ENCODE peak calls at places on chromosomes 7 and 10, in four cellular contexts. B is HepG2, R is IMR-90, N is K562. X is an unnamed sample.

GRCh38 chr7:38383281-38383680 is 109.8 kb upstream of the TARP start:
- DNase-seq in N (no peak), B (no peak), R (no peak), X (no peak)

GRCh38 chr10:131621784-131622624 is 278.8 kb upstream of the PPP2R2D start:
- DNase-seq in N (no peak), B (no peak), R (no peak), X (peak)

GRCh38 chr10:123530166-123530870 is 135.8 kb upstream of the GPR26 start:
- DNase-seq in B (no peak), R (no peak), N (no peak), X (no peak)

GRCh38 chr7:92797693-92798092 is 38.7 kb downstream of the CDK6 start:
- DNase-seq in B (no peak), R (peak), N (no peak), X (peak)

GRCh38 chr7:147509052-147509480 is 1081.5 kb upstream of the C7orf33 start:
- DNase-seq in B (no peak), N (no peak), R (peak), X (no peak)

GRCh38 chr10:91653214-91653875 is 20.5 kb upstream of the PPP1R3C start:
- DNase-seq in B (no peak), R (peak), N (no peak), X (peak)

GRCh38 chr7:30463400-30464145 is 15.0 kb downstream of the NOD1 start:
- DNase-seq in B (no peak), R (no peak), N (no peak), X (no peak)

GRCh38 chr10:122561212-122561611 is 658 bp downstream of the DMBT1 start:
- DNase-seq in B (no peak), N (no peak), R (no peak), X (no peak)

GRCh38 chr10:3828404-3829192 is 43.6 kb upstream of the KLF6 start:
- DNase-seq in R (peak), N (peak), B (no peak), X (no peak)

GRCh38 chr7:139776486-139777303 is 1.1 kb downstream of the HIPK2 start:
- DNase-seq in B (peak), R (peak), N (peak), X (peak)

GRCh38 chr7:8436965-8437364 is 3.6 kb downstream of the NXPH1 start:
- DNase-seq in B (peak), N (peak), R (no peak), X (peak)

GRCh38 chr7:139068543-139069399 is 32.9 kb upstream of the ZC3HAV1L start:
- DNase-seq in B (no peak), R (no peak), N (no peak), X (no peak)

GRCh38 chr10:75508239-75508813 is 76.9 kb downstream of the LRMDA start:
- DNase-seq in R (peak), N (no peak), B (no peak), X (no peak)

GRCh38 chr10:35343739-35344138 is 7.4 kb downstream of the CCNY start:
- DNase-seq in N (no peak), B (no peak), R (no peak), X (no peak)

GRCh38 chr7:114760477-114760876 is 161.4 kb upstream of the MDFIC start:
- DNase-seq in R (no peak), N (no peak), B (no peak), X (no peak)

GRCh38 chr7:130891254-130892094 is 157.5 kb upstream of the KLF14 start:
- DNase-seq in R (peak), N (no peak), B (no peak), X (peak)

GRCh38 chr7:28564755-28565374 is 152.5 kb downstream of the CREB5 start:
- DNase-seq in R (peak), B (no peak), N (no peak), X (no peak)

GRCh38 chr10:46525824-46526681 is 30.4 kb downstream of the GPRIN2 start:
- DNase-seq in N (no peak), R (peak), B (no peak), X (no peak)

GRCh38 chr10:110641256-110641655 is 2.9 kb upstream of the RBM20 start:
- DNase-seq in R (peak), B (peak), N (peak), X (peak)

GRCh38 chr10:61904711-61905445 is 3.4 kb downstream of the ARID5B start:
- DNase-seq in N (peak), R (peak), B (peak), X (peak)
- TF ChIP-seq MAZ in N (no peak), R (no peak), B (no peak), X (no peak)

GRCh38 chr7:410395-410910 is 109.2 kb downstream of the PDGFA start:
- DNase-seq in N (no peak), R (no peak), B (no peak), X (no peak)
- TF ChIP-seq MAZ in N (no peak), R (no peak), B (no peak), X (no peak)

GRCh38 chr7:128826512-128826911 is 3.7 kb upstream of the FLNC start:
- DNase-seq in B (no peak), R (no peak), N (no peak), X (no peak)

GRCh38 chr7:128826916-128827247 is 3.3 kb upstream of the FLNC start:
- DNase-seq in R (no peak), B (no peak), N (no peak), X (no peak)

GRCh38 chr7:128829391-128830166 is 627 bp upstream of the FLNC start:
- DNase-seq in R (peak), N (peak), B (no peak), X (no peak)

GRCh38 chr7:128827248-128827958 is 2.8 kb upstream of the FLNC start:
- DNase-seq in B (no peak), N (peak), R (peak), X (no peak)

DNA sequence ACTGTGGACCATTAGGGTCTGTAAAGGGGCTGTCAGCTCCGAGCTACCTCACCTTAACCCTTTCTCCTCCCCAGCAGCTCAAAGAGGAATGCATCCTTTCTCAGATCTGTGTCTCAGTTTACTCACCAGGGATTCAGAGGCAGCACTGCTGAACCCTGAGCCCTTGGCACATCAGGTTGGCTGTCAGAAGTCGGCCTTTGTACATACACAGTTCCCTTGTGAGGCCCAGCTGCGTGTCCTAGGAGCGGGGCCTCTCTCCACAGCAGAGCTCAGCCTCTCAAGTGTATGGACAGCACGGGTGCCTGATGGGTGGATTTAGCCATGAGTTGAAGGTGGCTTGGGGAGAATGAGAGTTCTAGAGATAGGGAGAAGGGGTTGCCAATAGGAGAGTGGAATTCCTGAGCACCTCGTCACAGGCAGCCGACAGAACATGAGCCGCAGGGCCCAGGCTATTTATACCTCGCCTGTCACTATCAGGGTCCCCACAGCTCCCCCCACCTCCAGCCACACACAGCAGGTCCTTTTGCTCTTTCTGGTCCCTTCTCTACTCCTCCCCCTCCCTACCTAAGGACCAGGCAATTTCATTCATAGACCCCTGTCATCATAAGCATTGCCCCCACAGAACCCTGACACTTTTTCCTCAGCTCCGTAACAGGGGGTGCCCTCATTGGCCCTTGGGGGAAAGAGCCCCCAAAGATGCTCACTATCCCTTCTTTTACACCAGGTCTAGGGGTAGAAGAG is 2.1 kb upstream of the FLNC start:
- DNase-seq in R (peak), B (peak), N (no peak), X (no peak)
- TF ChIP-seq MAZ in R (peak), B (no peak), N (no peak), X (no peak)

GRCh38 chr10:113619401-113619800 is 44.4 kb downstream of the NRAP start:
- DNase-seq in R (no peak), N (no peak), B (no peak), X (no peak)

GRCh38 chr10:113614304-113614703 is 49.5 kb downstream of the NRAP start:
- DNase-seq in R (no peak), N (no peak), B (no peak), X (no peak)

GRCh38 chr10:113616244-113617074 is 47.4 kb downstream of the NRAP start:
- DNase-seq in R (no peak), N (peak), B (peak), X (peak)

GRCh38 chr10:113618338-113618737 is 45.5 kb downstream of the NRAP start:
- DNase-seq in N (no peak), B (no peak), R (no peak), X (no peak)

GRCh38 chr10:113617086-113617485 is 46.8 kb downstream of the NRAP start:
- DNase-seq in N (no peak), R (no peak), B (no peak), X (no peak)
- TF ChIP-seq MAZ in N (no peak), R (no peak), B (no peak), X (no peak)

GRCh38 chr7:44042221-44042620 is 2.3 kb upstream of the DBNL start:
- DNase-seq in N (no peak), R (no peak), B (no peak), X (no peak)
- TF ChIP-seq MAZ in N (no peak), R (no peak), B (no peak), X (no peak)

DNA sequence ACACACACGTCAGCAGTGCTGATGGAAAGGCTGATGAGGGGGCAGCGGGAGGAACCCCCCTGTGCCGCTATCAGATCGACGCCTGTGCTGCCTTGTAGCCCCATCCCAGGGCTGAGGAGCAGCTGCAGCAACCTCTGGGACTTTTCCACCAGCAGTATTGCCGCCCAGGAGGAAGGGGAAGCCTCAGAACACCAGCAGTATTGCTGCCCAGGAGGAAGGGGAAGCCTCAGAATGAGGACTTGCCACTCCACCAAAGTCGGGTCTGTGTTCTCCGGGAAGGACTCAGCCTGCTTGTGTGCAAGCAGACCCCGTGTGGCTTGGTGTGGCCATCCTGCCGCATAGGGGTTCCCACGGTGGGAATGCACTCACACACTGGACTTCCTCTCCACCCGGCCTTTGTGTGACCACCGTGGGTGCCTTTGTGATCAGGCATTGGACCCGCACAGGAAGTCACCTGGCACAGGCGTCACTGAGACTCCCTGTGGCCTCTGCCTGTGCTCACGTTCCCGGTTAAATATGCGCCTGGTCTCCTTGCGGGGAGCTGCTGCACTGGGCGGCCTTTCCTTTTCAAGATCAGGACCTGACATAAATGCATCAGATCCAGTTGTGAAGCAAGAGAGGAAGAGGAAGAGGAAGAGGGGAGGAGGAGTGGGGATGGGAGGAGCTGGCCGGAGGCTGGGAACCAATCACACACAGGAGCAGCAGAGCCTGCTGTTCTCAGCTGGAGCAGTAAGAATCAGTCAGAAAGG is 248.5 kb downstream of the DNAJB6 start:
- DNase-seq in R (no peak), N (no peak), B (no peak), X (no peak)
- TF ChIP-seq MAZ in R (no peak), N (no peak), B (no peak), X (no peak)

X was measured in A549.